ENCODE peak calls at places on chromosomes 5 and 9, in four cellular contexts. P is CD8-positive, alpha-beta T cell; O is prostate gland; T is dorsolateral prefrontal cortex. B is an unnamed sample.

GRCh38 chr5:570886-571285 is 41.3 kb upstream of the CEP72 start:
- DNase-seq in P (no peak), O (no peak), T (no peak), B (no peak)

GRCh38 chr5:61918606-61919005 is 387.4 kb upstream of the KIF2A start:
- DNase-seq in P (no peak), O (no peak), T (no peak), B (no peak)

GRCh38 chr5:129904667-129905466 is 602 bp downstream of the CHSY3 start:
- DNase-seq in P (no peak), O (peak), T (peak), B (no peak)

GRCh38 chr5:145834917-145835838 is at the start of gene PRELID2:
- DNase-seq in P (no peak), O (peak), T (peak), B (peak)

GRCh38 chr5:95899848-95900247 is 61.8 kb downstream of the ELL2 start:
- DNase-seq in P (no peak), O (no peak), T (no peak), B (no peak)

GRCh38 chr9:78370991-78371390 is 74.1 kb downstream of the PSAT1 start:
- DNase-seq in P (no peak), O (no peak), T (no peak), B (no peak)

GRCh38 chr5:177478711-177479646 is 5.5 kb upstream of the DBN1 start:
- DNase-seq in P (peak), O (peak), T (no peak), B (no peak)

GRCh38 chr5:172224996-172225395 is 31.0 kb downstream of the EFCAB9 start:
- DNase-seq in P (no peak), O (no peak), T (no peak), B (no peak)

GRCh38 chr9:84129529-84129928 is 148.9 kb downstream of the RMI1 start:
- DNase-seq in P (no peak), O (no peak), T (no peak), B (no peak)

GRCh38 chr9:128275198-128276007 is at the start of gene GOLGA2:
- DNase-seq in P (no peak), O (no peak), T (no peak), B (no peak)

GRCh38 chr9:26673276-26673675 is 219.3 kb downstream of the CAAP1 start:
- DNase-seq in P (no peak), O (no peak), T (no peak), B (no peak)

GRCh38 chr5:73902327-73903051 is 276.5 kb downstream of the ARHGEF28 start:
- DNase-seq in P (no peak), O (peak), T (no peak), B (no peak)

GRCh38 chr9:860706-861105 is 19.2 kb downstream of the DMRT1 start:
- DNase-seq in P (no peak), O (no peak), T (no peak), B (no peak)

GRCh38 chr9:136204086-136204805 is 682 bp downstream of the LHX3 start:
- DNase-seq in P (no peak), O (no peak), T (no peak), B (no peak)

DNA sequence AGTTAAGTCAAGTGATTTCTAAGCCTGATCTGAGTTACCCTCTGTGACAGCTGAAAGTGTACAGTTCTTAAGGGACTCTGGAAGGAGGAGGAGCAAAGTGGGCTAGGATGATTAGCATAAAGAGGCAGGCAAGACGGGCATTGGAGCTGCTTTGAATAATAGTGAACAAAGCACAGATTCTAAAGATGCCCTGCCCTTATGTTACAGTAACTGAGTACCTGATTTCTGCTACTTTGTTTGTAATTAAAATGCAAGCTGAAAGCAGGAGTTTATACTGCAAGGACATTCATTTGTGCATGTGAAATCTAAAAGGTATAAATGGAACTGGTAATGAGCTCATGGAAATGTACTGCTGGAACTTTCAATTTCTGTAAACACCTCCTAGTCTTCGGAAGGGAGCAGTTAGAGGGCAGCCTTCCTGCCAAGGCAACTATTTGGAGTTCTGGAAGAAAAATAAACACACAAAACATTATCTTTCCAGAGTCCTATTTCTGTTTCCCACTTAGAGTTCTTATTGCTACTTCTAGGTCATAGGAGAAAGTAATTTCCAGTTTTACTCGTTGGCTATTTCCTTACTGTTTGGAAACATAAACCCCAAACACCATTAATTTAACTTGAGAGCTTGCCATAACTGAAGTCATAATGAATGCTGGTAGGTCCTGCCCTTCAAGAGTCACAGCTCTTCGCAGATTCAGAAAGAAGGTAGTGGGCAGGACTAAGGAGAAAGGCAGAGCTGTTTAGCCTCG is at the start of gene RANBP3L:
- DNase-seq in P (no peak), O (peak), T (no peak), B (no peak)
- H3K27ac ChIP-seq in P (no peak), O (peak), T (peak), B (no peak)

GRCh38 chr5:14050821-14051220 is 92.3 kb upstream of the TRIO start:
- DNase-seq in P (no peak), O (no peak), T (no peak), B (no peak)

GRCh38 chr5:14056039-14056438 is 87.1 kb upstream of the TRIO start:
- DNase-seq in P (no peak), O (no peak), T (no peak), B (no peak)

GRCh38 chr5:14054111-14054854 is 88.9 kb upstream of the TRIO start:
- DNase-seq in P (no peak), O (no peak), T (no peak), B (no peak)

GRCh38 chr5:14057289-14057688 is 85.9 kb upstream of the TRIO start:
- DNase-seq in P (no peak), O (no peak), T (no peak), B (no peak)

DNA sequence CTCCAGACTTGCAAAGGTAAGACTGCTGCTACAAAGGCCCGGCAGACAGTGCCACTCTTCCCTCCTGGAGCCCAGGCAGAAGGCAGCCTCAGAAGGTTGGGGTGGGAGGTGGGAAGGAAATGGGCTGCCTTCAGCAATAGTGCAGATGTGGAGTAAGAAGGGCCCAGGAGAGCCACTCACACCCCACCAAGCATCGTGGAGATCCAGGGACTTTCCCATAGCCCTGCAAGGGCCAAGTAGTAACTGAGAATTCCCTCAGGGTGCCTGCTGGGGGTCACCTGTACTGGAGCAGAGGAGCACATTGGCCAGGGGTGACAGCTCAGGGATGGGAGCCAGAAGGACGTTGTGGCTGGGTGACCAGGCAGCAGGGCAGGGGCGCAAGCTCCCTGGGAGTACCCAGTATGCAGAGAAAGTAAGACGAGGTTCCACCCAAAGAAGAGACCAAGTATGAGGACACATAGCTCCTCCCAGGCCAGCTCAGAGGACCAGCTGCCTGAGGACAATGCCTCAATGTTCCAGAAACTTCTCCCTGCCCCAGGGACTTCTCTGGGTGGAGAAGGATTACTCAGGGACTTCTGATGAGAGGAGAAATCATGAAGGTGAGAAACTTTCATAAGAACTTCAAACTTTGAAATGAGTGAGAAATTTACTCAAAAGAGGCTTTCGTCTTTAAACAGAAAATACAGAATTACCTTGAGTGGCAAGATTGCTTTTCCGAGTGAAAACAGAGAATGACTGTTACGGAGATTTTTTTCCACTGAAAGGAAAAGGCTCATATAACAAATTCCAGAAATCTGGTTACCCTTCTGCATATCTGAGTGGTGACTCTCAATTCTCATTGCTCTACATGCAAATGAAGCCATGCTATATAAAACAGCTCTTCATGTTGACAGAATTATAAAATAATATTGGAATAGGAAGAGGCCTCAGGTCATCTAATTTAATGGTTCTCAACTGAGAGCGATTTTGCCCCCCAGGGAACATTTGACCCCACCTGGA is 87.9 kb upstream of the TRIO start:
- DNase-seq in P (no peak), O (no peak), T (no peak), B (no peak)
- H3K27ac ChIP-seq in P (no peak), O (no peak), T (no peak), B (no peak)

GRCh38 chr5:153783278-153783677 is 255.4 kb downstream of the FAM114A2 start:
- DNase-seq in P (no peak), O (no peak), T (no peak), B (no peak)

GRCh38 chr5:153782589-153783238 is 256.0 kb downstream of the FAM114A2 start:
- DNase-seq in P (no peak), O (no peak), T (no peak), B (no peak)

GRCh38 chr5:153781325-153781724 is 257.4 kb downstream of the FAM114A2 start:
- DNase-seq in P (no peak), O (no peak), T (no peak), B (no peak)

GRCh38 chr5:153780876-153781275 is 257.8 kb downstream of the FAM114A2 start:
- DNase-seq in P (no peak), O (no peak), T (no peak), B (no peak)

GRCh38 chr5:153784277-153784676 is 254.4 kb downstream of the FAM114A2 start:
- DNase-seq in P (no peak), O (no peak), T (no peak), B (no peak)
- H3K27ac ChIP-seq in P (no peak), O (no peak), T (no peak), B (no peak)

DNA sequence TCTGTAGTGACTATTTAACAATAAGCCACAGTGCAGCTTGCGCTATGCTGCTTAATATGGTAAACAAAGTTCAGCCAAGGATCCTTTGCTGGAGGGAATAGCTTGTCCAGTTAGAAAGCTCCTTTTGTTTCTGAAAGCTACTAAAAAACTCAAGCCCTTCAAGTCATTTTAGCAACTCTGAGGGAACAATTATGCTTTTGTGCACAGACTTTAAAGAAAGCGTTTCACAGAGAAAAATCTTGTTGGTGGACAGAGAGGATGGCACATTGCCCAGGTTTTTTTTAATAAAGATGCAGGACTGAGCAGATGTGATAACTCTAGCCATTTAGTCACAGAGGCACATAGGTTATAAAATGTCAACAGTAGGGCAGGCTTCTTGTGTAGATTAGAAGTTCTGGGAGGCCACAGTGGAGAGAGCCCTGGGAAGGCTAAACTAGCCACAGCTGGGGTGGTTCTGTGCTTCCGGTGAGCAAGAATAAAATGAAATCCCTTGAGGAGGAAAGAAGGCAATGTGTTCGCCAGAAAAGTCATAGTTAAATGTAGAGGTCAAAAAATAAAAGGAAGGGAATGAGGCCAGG is 63.4 kb downstream of the ALDH7A1 start:
- DNase-seq in P (no peak), O (no peak), T (no peak), B (no peak)
- H3K27ac ChIP-seq in P (no peak), O (peak), T (peak), B (no peak)